ENCODE peak calls at places on chromosomes 12 and 14, in ten cellular contexts. A is stimulated activated CD8-positive, alpha-beta memory T cell treated with anti-CD3 and anti-CD28 coated beads, Interleukin-2, amount 100 ng/mL, for 48 hours; J is tibial nerve; M is fibroblast of lung; O is memory B cell; Q is NCI-H345; L is GM04504; S is neural progenitor cell; H is Kasumi-1; F is right cardiac atrium. Y is an unnamed sample.

GRCh38 chr14:80844872-80845271 is 96.7 kb downstream of the CEP128 start:
- DNase-seq in J (no peak), L (no peak), M (no peak), O (no peak), Q (no peak), A (no peak), F (no peak), H (no peak), S (no peak), Y (peak; percentile 4)

GRCh38 chr12:3761116-3761770 is 8.3 kb upstream of the CRACR2A start:
- DNase-seq in Q (no peak), A (no peak), F (no peak), J (no peak), O (no peak), H (no peak), M (no peak), S (no peak), L (no peak), Y (no peak)

GRCh38 chr14:54138354-54139038 is 181.9 kb upstream of the BMP4 start:
- DNase-seq in L (no peak), J (no peak), O (no peak), M (no peak), A (no peak), S (no peak), H (no peak), F (no peak), Q (no peak), Y (peak; percentile 71)

GRCh38 chr14:51539571-51540037 is 112.1 kb upstream of the FRMD6 start:
- DNase-seq in F (no peak), O (no peak), A (no peak), S (no peak), J (no peak), H (no peak), M (peak; percentile 98), Q (no peak), L (peak; percentile 68), Y (peak; percentile 83)

GRCh38 chr12:15632708-15633107 is 156.5 kb downstream of the EPS8 start:
- DNase-seq in M (peak; percentile 52), Q (no peak), J (no peak), L (no peak), A (no peak), S (no peak), F (no peak), O (no peak), H (no peak), Y (no peak)

GRCh38 chr14:78157855-78158436 is 12.2 kb upstream of the NRXN3 start:
- DNase-seq in A (no peak), S (peak; percentile 71), Q (no peak), J (no peak), O (no peak), F (peak; percentile 60), M (peak; percentile 49), L (no peak), H (peak; percentile 51), Y (no peak)

GRCh38 chr14:62436256-62436655 is 609.0 kb downstream of the KCNH5 start:
- DNase-seq in A (no peak), L (no peak), Q (no peak), H (no peak), O (no peak), F (no peak), S (no peak), J (no peak), M (peak; percentile 15), Y (no peak)

GRCh38 chr12:117792471-117792870 is 176.3 kb downstream of the KSR2 start:
- DNase-seq in L (peak; percentile 1), F (no peak), A (no peak), O (no peak), S (no peak), J (no peak), M (no peak), Q (no peak), H (no peak), Y (no peak)

GRCh38 chr12:3202734-3203446 is 125.7 kb downstream of the TSPAN9 start:
- DNase-seq in J (no peak), F (peak; percentile 84), L (no peak), Q (peak; percentile 55), S (peak; percentile 76), O (peak; percentile 54), H (peak; percentile 25), M (no peak), A (peak; percentile 63), Y (peak; percentile 53)

GRCh38 chr12:132806857-132807256 is 21.8 kb downstream of the GOLGA3 start:
- DNase-seq in F (peak; percentile 7), L (no peak), M (no peak), J (no peak), H (no peak), Q (no peak), O (no peak), S (no peak), A (peak; percentile 32), Y (no peak)

GRCh38 chr12:10135126-10135525 is 5.1 kb upstream of the CLEC7A start:
- DNase-seq in M (no peak), H (no peak), J (no peak), S (no peak), F (no peak), Q (no peak), O (no peak), A (no peak), L (no peak), Y (no peak)

GRCh38 chr12:30769802-30770201 is 15.1 kb upstream of the CAPRIN2 start:
- DNase-seq in L (no peak), J (no peak), Q (no peak), O (no peak), M (no peak), H (no peak), F (no peak), S (no peak), A (no peak), Y (no peak)

GRCh38 chr14:77067632-77068514 is 30.2 kb upstream of the CIPC start:
- DNase-seq in L (no peak), F (peak; percentile 87), Q (peak; percentile 81), H (peak; percentile 59), O (peak; percentile 54), J (peak; percentile 34), A (peak; percentile 45), M (peak; percentile 51), S (peak; percentile 80), Y (peak; percentile 69)

GRCh38 chr12:175250-175649 is 38.7 kb downstream of the SLC6A12 start:
- DNase-seq in J (no peak), H (no peak), O (no peak), S (no peak), M (peak; percentile 17), Q (peak; percentile 64), A (no peak), F (peak; percentile 82), L (no peak), Y (no peak)

GRCh38 chr12:63844391-63845341 is at the start of gene SRGAP1:
- DNase-seq in J (peak; percentile 50), S (peak; percentile 10), F (peak; percentile 91), A (no peak), O (peak; percentile 18), M (peak; percentile 72), L (no peak), Q (peak; percentile 48), H (peak; percentile 25), Y (peak; percentile 81)

GRCh38 chr14:99793213-99794155 is at the start of gene EML1:
- DNase-seq in O (peak; percentile 44), S (peak; percentile 96), J (peak; percentile 75), F (peak; percentile 96), Q (peak; percentile 85), H (peak; percentile 6), L (peak; percentile 59), M (peak; percentile 76), A (peak; percentile 64), Y (peak; percentile 79)

GRCh38 chr12:57899010-57899662 is 42.2 kb upstream of the ATP23 start:
- DNase-seq in J (no peak), Q (no peak), S (no peak), A (peak; percentile 65), H (peak; percentile 29), O (peak; percentile 78), L (no peak), M (peak; percentile 69), F (peak; percentile 66), Y (peak; percentile 72)

GRCh38 chr12:32533971-32534590 is 134.7 kb downstream of the FGD4 start:
- DNase-seq in H (no peak), L (peak; percentile 55), M (peak; percentile 97), S (peak; percentile 24), J (peak; percentile 49), A (no peak), O (no peak), Q (peak; percentile 33), F (peak; percentile 75), Y (peak; percentile 99)

GRCh38 chr14:69571879-69572633 is 2.6 kb downstream of the CCDC177 start:
- DNase-seq in A (no peak), Q (no peak), M (peak; percentile 9), L (no peak), H (no peak), F (peak; percentile 65), J (no peak), S (no peak), O (no peak), Y (no peak)

GRCh38 chr14:64730061-64730440 is 25.8 kb downstream of the PLEKHG3 start:
- DNase-seq in L (no peak), O (no peak), F (no peak), Q (no peak), J (no peak), A (no peak), M (no peak), H (no peak), S (no peak), Y (no peak)

GRCh38 chr12:52208424-52209165 is 16.8 kb upstream of the KRT80 start:
- DNase-seq in F (no peak), J (no peak), M (no peak), Q (peak; percentile 26), L (no peak), H (no peak), S (no peak), A (no peak), O (no peak), Y (no peak)

GRCh38 chr12:131473261-131473660 is 237.6 kb upstream of the SFSWAP start:
- DNase-seq in Q (no peak), L (no peak), F (no peak), O (no peak), M (no peak), H (no peak), A (no peak), J (no peak), S (no peak), Y (no peak)

GRCh38 chr12:5432011-5432400 is at the start of gene NTF3:
- DNase-seq in O (no peak), F (peak; percentile 73), J (no peak), S (peak; percentile 79), L (no peak), A (no peak), H (no peak), M (peak; percentile 43), Q (peak; percentile 53), Y (peak; percentile 60)

GRCh38 chr12:120132863-120133385 is 16.4 kb upstream of the RAB35 start:
- DNase-seq in J (no peak), Q (no peak), O (peak; percentile 41), A (no peak), H (no peak), L (no peak), F (no peak), S (no peak), M (no peak), Y (no peak)

Y was measured in mesenchymal stem cell.